ENCODE peak calls at places on chromosomes 6 and 20, in five cellular contexts. W is DMS79 treated with DMSO at 0.1 percent for 48 hours, X is sigmoid colon, E is GM06990, F is fibroblast of the conjunctiva. R is an unnamed sample.

GRCh38 chr6:14502551-14502950 is 385.0 kb downstream of the CD83 start:
- DNase-seq in E (no peak), F (no peak), X (no peak), W (no peak), R (no peak)

GRCh38 chr20:2208897-2209296 is 86.9 kb upstream of the TGM3 start:
- DNase-seq in X (no peak), W (no peak), F (no peak), E (no peak), R (no peak)

GRCh38 chr6:39388526-39389371 is 66.2 kb upstream of the KCNK16 start:
- DNase-seq in X (no peak), W (no peak), E (no peak), F (no peak), R (no peak)

GRCh38 chr20:17036546-17036945 is 190.3 kb upstream of the PCSK2 start:
- DNase-seq in F (no peak), E (no peak), W (no peak), X (no peak), R (no peak)

GRCh38 chr6:114989279-114989964 is 646.6 kb upstream of the HS3ST5 start:
- DNase-seq in X (no peak), W (no peak), E (peak), F (no peak), R (no peak)

GRCh38 chr6:72561629-72562028 is 60.2 kb upstream of the KCNQ5 start:
- DNase-seq in E (no peak), X (no peak), W (no peak), F (no peak), R (no peak)

GRCh38 chr6:25263602-25264001 is 15.6 kb upstream of the CARMIL1 start:
- DNase-seq in X (no peak), F (no peak), W (no peak), E (no peak), R (peak)

GRCh38 chr6:108951351-108951953 is 103.2 kb downstream of the ARMC2 start:
- DNase-seq in W (no peak), X (no peak), E (no peak), F (no peak), R (no peak)

GRCh38 chr6:134564705-134565104 is 246.8 kb upstream of the SGK1 start:
- DNase-seq in E (no peak), X (no peak), F (no peak), W (no peak), R (no peak)

GRCh38 chr20:5741089-5741488 is 9.1 kb upstream of the SHLD1 start:
- DNase-seq in E (no peak), X (no peak), F (no peak), W (peak), R (no peak)

GRCh38 chr20:21681219-21681931 is 24.1 kb upstream of the PAX1 start:
- DNase-seq in W (no peak), X (no peak), E (no peak), F (no peak), R (no peak)

GRCh38 chr6:21678990-21679389 is 85.4 kb downstream of the SOX4 start:
- DNase-seq in E (no peak), X (no peak), F (no peak), W (no peak), R (no peak)

GRCh38 chr6:47019941-47020340 is 22.2 kb downstream of the ADGRF1 start:
- DNase-seq in E (no peak), W (no peak), F (no peak), X (no peak), R (no peak)

GRCh38 chr6:111603648-111604047 is 2.0 kb downstream of the TRAF3IP2 start:
- DNase-seq in W (no peak), F (no peak), X (no peak), E (no peak), R (no peak)

GRCh38 chr20:62624719-62625455 is 17.4 kb upstream of the SLCO4A1 start:
- DNase-seq in E (no peak), X (no peak), F (no peak), W (no peak), R (no peak)

GRCh38 chr6:90144396-90144795 is 152.2 kb downstream of the BACH2 start:
- DNase-seq in E (no peak), F (no peak), X (no peak), W (no peak), R (no peak)

GRCh38 chr6:142942805-142943227 is 2.2 kb downstream of the HIVEP2 start:
- DNase-seq in X (no peak), W (peak), F (no peak), E (no peak), R (no peak)

GRCh38 chr6:154932562-154933027 is 62.5 kb upstream of the TIAM2 start:
- DNase-seq in X (no peak), E (no peak), W (no peak), F (peak), R (peak)

GRCh38 chr6:136104556-136104955 is 145.6 kb downstream of the MTFR2 start:
- DNase-seq in F (no peak), X (no peak), W (no peak), E (no peak), R (no peak)

GRCh38 chr20:30281584-30282197 is 975.8 kb upstream of the DEFB115 start:
- DNase-seq in X (no peak), F (no peak), E (no peak), W (no peak), R (no peak)

GRCh38 chr6:170082531-170083187 is 208.2 kb downstream of the DLL1 start:
- DNase-seq in W (no peak), F (no peak), X (no peak), E (no peak), R (no peak)

GRCh38 chr20:17912916-17913315 is 55.7 kb downstream of the SNX5 start:
- DNase-seq in W (no peak), F (no peak), X (no peak), E (no peak), R (no peak)

GRCh38 chr20:57080796-57081195 is 185.6 kb downstream of the BMP7 start:
- DNase-seq in W (no peak), X (no peak), F (peak), E (no peak), R (no peak)

GRCh38 chr6:80523531-80523970 is 417.1 kb downstream of the BCKDHB start:
- DNase-seq in F (no peak), E (no peak), X (no peak), W (peak), R (no peak)

GRCh38 chr20:7291946-7292345 is 524.5 kb downstream of the BMP2 start:
- DNase-seq in X (no peak), F (no peak), W (no peak), E (no peak), R (no peak)

GRCh38 chr20:59977086-59977485 is 18.9 kb downstream of the CDH26 start:
- DNase-seq in X (no peak), E (no peak), W (no peak), F (no peak), R (no peak)

GRCh38 chr6:154638369-154638768 is 94.8 kb upstream of the SCAF8 start:
- DNase-seq in E (no peak), W (no peak), X (no peak), F (no peak), R (no peak)